ENCODE peak calls at places on chromosome 12, in eight cellular contexts. Y is glutamatergic neuron, O is neural crest cell, A is cardiac muscle cell, W is GM20000, U is tibial artery, E is GM13976, M is ovary. P is an unnamed sample.

GRCh38 chr12:2324375-2324774 is 271.6 kb downstream of the CACNA1C start:
- DNase-seq in U (no peak), W (no peak), O (no peak), Y (no peak), E (no peak), A (no peak), M (no peak), P (no peak)

GRCh38 chr12:27343255-27344000 is 10.8 kb downstream of the BMAL2 start:
- DNase-seq in A (no peak), E (no peak), O (no peak), W (no peak), M (no peak), U (no peak), Y (no peak), P (no peak)

GRCh38 chr12:56634242-56634836 is 4.2 kb upstream of the BAZ2A start:
- DNase-seq in A (peak), Y (peak), U (peak), E (peak), W (peak), M (peak), O (no peak), P (no peak)

GRCh38 chr12:1740161-1740948 is 49.5 kb downstream of the ADIPOR2 start:
- DNase-seq in W (no peak), E (no peak), A (peak), Y (no peak), U (no peak), M (no peak), O (no peak), P (no peak)

GRCh38 chr12:114692558-114693531 is 8.9 kb upstream of the TBX3 start:
- DNase-seq in W (no peak), Y (no peak), O (no peak), M (peak), E (no peak), A (no peak), U (no peak), P (no peak)

GRCh38 chr12:122835693-122836026 is 403 bp downstream of the HIP1R start:
- DNase-seq in O (no peak), W (peak), M (no peak), Y (no peak), E (peak), U (no peak), A (peak), P (peak)

GRCh38 chr12:92224685-92225331 is 79.2 kb upstream of the BTG1 start:
- DNase-seq in A (no peak), W (no peak), E (no peak), O (no peak), M (no peak), U (no peak), Y (no peak), P (no peak)

GRCh38 chr12:78457951-78458350 is 406.6 kb upstream of the SYT1 start:
- DNase-seq in M (no peak), W (peak), U (no peak), A (no peak), E (peak), O (no peak), Y (no peak), P (peak)

GRCh38 chr12:120287491-120287890 is 4.2 kb downstream of the RNU4-2 start:
- DNase-seq in U (no peak), A (no peak), O (no peak), E (no peak), W (no peak), M (no peak), Y (no peak), P (no peak)

GRCh38 chr12:26493656-26494055 is 298.3 kb downstream of the SSPN start:
- DNase-seq in W (no peak), Y (no peak), A (no peak), U (no peak), M (no peak), E (no peak), O (no peak), P (no peak)

GRCh38 chr12:127147724-127148123 is 1119.2 kb upstream of the TMEM132C start:
- DNase-seq in M (no peak), A (no peak), Y (no peak), E (no peak), O (no peak), U (no peak), W (no peak), P (no peak)

GRCh38 chr12:64678248-64678647 is 68.0 kb downstream of the RASSF3 start:
- DNase-seq in A (no peak), Y (no peak), U (no peak), E (no peak), M (no peak), W (no peak), O (no peak), P (no peak)

GRCh38 chr12:51323317-51323960 is 535 bp downstream of the BIN2 start:
- DNase-seq in Y (no peak), U (no peak), W (peak), O (no peak), E (no peak), M (no peak), A (no peak), P (no peak)

GRCh38 chr12:29072631-29073030 is 76.4 kb upstream of the FAR2 start:
- DNase-seq in O (no peak), E (no peak), W (no peak), M (no peak), U (no peak), Y (no peak), A (no peak), P (no peak)

GRCh38 chr12:82279597-82279996 is 78.6 kb downstream of the CCDC59 start:
- DNase-seq in O (no peak), E (no peak), W (no peak), U (no peak), A (no peak), M (no peak), Y (no peak), P (no peak)

GRCh38 chr12:10968765-10969456 is 17.8 kb downstream of the TAS2R50 start:
- DNase-seq in O (no peak), Y (no peak), A (no peak), U (peak), W (no peak), M (peak), E (no peak), P (no peak)

GRCh38 chr12:47591387-47591786 is 114.4 kb downstream of the RPAP3 start:
- DNase-seq in E (no peak), O (no peak), Y (no peak), A (no peak), M (no peak), W (no peak), U (no peak), P (no peak)

GRCh38 chr12:71780207-71780822 is 25.7 kb downstream of the RAB21 start:
- DNase-seq in E (peak), A (peak), U (no peak), O (no peak), M (no peak), W (peak), Y (peak), P (peak)

GRCh38 chr12:119613319-119613936 is 19.9 kb downstream of the TMEM233 start:
- DNase-seq in E (no peak), U (no peak), M (no peak), W (no peak), O (no peak), A (no peak), Y (no peak), P (no peak)

GRCh38 chr12:47744005-47744651 is 14.6 kb downstream of the RAPGEF3 start:
- DNase-seq in Y (no peak), W (peak), E (peak), U (no peak), O (no peak), A (no peak), M (no peak), P (peak)

GRCh38 chr12:108193922-108194321 is 64.8 kb downstream of the WSCD2 start:
- DNase-seq in A (peak), U (no peak), Y (peak), O (peak), E (peak), M (no peak), W (peak), P (peak)

GRCh38 chr12:69440886-69441285 is 29.3 kb upstream of the FRS2 start:
- DNase-seq in U (no peak), E (no peak), O (no peak), A (no peak), Y (no peak), W (no peak), M (no peak), P (no peak)

GRCh38 chr12:4535871-4536270 is 2.8 kb upstream of the RAD51AP1 start:
- DNase-seq in W (no peak), O (no peak), A (no peak), M (no peak), U (no peak), Y (no peak), E (no peak), P (no peak)

GRCh38 chr12:44247588-44247987 is 411.7 kb downstream of the TMEM117 start:
- DNase-seq in A (no peak), O (no peak), W (no peak), M (no peak), E (no peak), Y (peak), U (no peak), P (no peak)

GRCh38 chr12:113103756-113104450 is 31.7 kb downstream of the RASAL1 start:
- DNase-seq in O (no peak), M (no peak), W (peak), E (peak), A (peak), Y (no peak), U (no peak), P (no peak)

GRCh38 chr12:52063986-52064649 is 5.7 kb upstream of the ATG101 start:
- DNase-seq in M (peak), U (no peak), Y (peak), E (no peak), O (no peak), A (no peak), W (no peak), P (no peak)

GRCh38 chr12:45290218-45290609 is 74.3 kb downstream of the ANO6 start:
- DNase-seq in A (no peak), O (no peak), W (no peak), Y (no peak), M (no peak), E (no peak), U (no peak), P (no peak)

GRCh38 chr12:109719123-109720022 is 5.7 kb downstream of the FAM222A start:
- DNase-seq in Y (peak), A (no peak), U (no peak), E (no peak), O (peak), W (no peak), M (no peak), P (no peak)
- TF ChIP-seq CTCF in Y (peak), A (no peak), U (no peak), E (no peak), O (peak), W (no peak), M (no peak), P (no peak)

GRCh38 chr12:106187842-106188241 is 49.1 kb upstream of the NUAK1 start:
- DNase-seq in W (no peak), U (no peak), O (no peak), M (no peak), A (no peak), Y (no peak), E (no peak), P (no peak)

GRCh38 chr12:106187155-106187789 is 48.5 kb upstream of the NUAK1 start:
- DNase-seq in Y (no peak), E (no peak), M (no peak), W (no peak), U (no peak), A (no peak), O (no peak), P (no peak)

GRCh38 chr12:106188249-106188648 is 49.5 kb upstream of the NUAK1 start:
- DNase-seq in E (no peak), O (peak), U (no peak), W (no peak), M (no peak), A (no peak), Y (peak), P (no peak)

GRCh38 chr12:106192659-106193403 is 54.1 kb upstream of the NUAK1 start:
- DNase-seq in Y (no peak), O (no peak), W (no peak), U (no peak), M (no peak), E (no peak), A (no peak), P (no peak)

GRCh38 chr12:106189341-106189740 is 50.6 kb upstream of the NUAK1 start:
- DNase-seq in M (no peak), E (no peak), O (no peak), W (no peak), A (no peak), U (no peak), Y (no peak), P (no peak)
- TF ChIP-seq CTCF in M (no peak), E (no peak), O (no peak), W (no peak), A (no peak), U (no peak), Y (no peak), P (no peak)

GRCh38 chr12:74903522-74903921 is 306.1 kb downstream of the KCNC2 start:
- DNase-seq in Y (no peak), U (no peak), E (no peak), O (no peak), M (no peak), W (no peak), A (no peak), P (no peak)
- TF ChIP-seq CTCF in Y (peak), U (no peak), E (peak), O (peak), M (no peak), W (no peak), A (no peak), P (no peak)

GRCh38 chr12:109727039-109727723 is 13.6 kb downstream of the FAM222A start:
- DNase-seq in A (no peak), M (no peak), O (peak), U (no peak), E (no peak), W (no peak), Y (no peak), P (no peak)
- TF ChIP-seq CTCF in A (no peak), M (no peak), O (no peak), U (no peak), E (no peak), W (no peak), Y (no peak), P (no peak)

GRCh38 chr12:76152161-76152807 is 67.8 kb upstream of the NAP1L1 start:
- DNase-seq in E (peak), O (no peak), Y (no peak), M (no peak), U (no peak), A (peak), W (peak), P (peak)
- TF ChIP-seq CTCF in E (no peak), O (no peak), Y (no peak), M (no peak), U (no peak), A (no peak), W (no peak), P (no peak)

GRCh38 chr12:6923003-6923732 is 4.6 kb upstream of the ATN1 start:
- DNase-seq in W (no peak), E (no peak), A (no peak), Y (no peak), M (no peak), U (no peak), O (no peak), P (no peak)
- TF ChIP-seq CTCF in W (no peak), E (no peak), A (no peak), Y (no peak), M (no peak), U (no peak), O (no peak), P (no peak)